ENCODE peak calls at places on chromosome 11, in six cellular contexts. B is stimulated activated CD8-positive, alpha-beta memory T cell treated with anti-CD3 and anti-CD28 coated beads, Interleukin-12 subunit alpha, Interleukin-12 subunit beta, amount 100 ng/mL, for 4 hours; R is CD4-positive, CD25-positive, alpha-beta regulatory T cell; X is sciatic nerve; N is iPS-NIHi11; T is thoracic aorta. C is an unnamed sample.

GRCh38 chr11:123577081-123577598 is 77.3 kb downstream of the SCN3B start:
- DNase-seq in B (peak), R (peak), X (peak), N (peak), T (no peak), C (peak)

GRCh38 chr11:122700676-122701075 is 45.2 kb downstream of the UBASH3B start:
- DNase-seq in B (no peak), R (no peak), X (no peak), N (no peak), T (no peak), C (no peak)

GRCh38 chr11:19537803-19538453 is 174.7 kb upstream of the NAV2 start:
- DNase-seq in B (no peak), R (no peak), X (no peak), N (no peak), T (no peak), C (no peak)

GRCh38 chr11:102115557-102115956 is 5.3 kb downstream of the YAP1 start:
- DNase-seq in B (no peak), R (no peak), X (no peak), N (peak), T (no peak), C (no peak)

GRCh38 chr11:10934293-10934850 is 76.5 kb upstream of the ZBED5 start:
- DNase-seq in B (no peak), R (no peak), X (no peak), N (peak), T (no peak), C (no peak)

GRCh38 chr11:2186669-2187266 is 15.2 kb upstream of the TH start:
- DNase-seq in B (peak), R (no peak), X (no peak), N (peak), T (no peak), C (no peak)

GRCh38 chr11:22337571-22338464 is at the start of gene SLC17A6:
- DNase-seq in B (no peak), R (no peak), X (no peak), N (peak), T (no peak), C (peak)

GRCh38 chr11:492416-493226 is 14.4 kb downstream of the RNH1 start:
- DNase-seq in B (no peak), R (no peak), X (no peak), N (peak), T (no peak), C (no peak)

GRCh38 chr11:235998-236773 is at the start of gene SIRT3:
- DNase-seq in B (peak), R (peak), X (peak), N (peak), T (peak), C (peak)

GRCh38 chr11:113446112-113446511 is 29.1 kb downstream of the DRD2 start:
- DNase-seq in B (no peak), R (no peak), X (no peak), N (no peak), T (no peak), C (no peak)

GRCh38 chr11:62461740-62462522 is 43.1 kb downstream of the SCGB1A1 start:
- DNase-seq in B (no peak), R (no peak), X (no peak), N (no peak), T (no peak), C (peak)

GRCh38 chr11:60951909-60952741 is at the start of gene SLC15A3:
- DNase-seq in B (no peak), R (no peak), X (peak), N (peak), T (peak), C (no peak)

GRCh38 chr11:9529333-9529648 is 44.2 kb upstream of the WEE1 start:
- DNase-seq in B (no peak), R (no peak), X (no peak), N (peak), T (no peak), C (no peak)

GRCh38 chr11:116953525-116954284 is 116.3 kb upstream of the APOA1 start:
- DNase-seq in B (no peak), R (no peak), X (no peak), N (no peak), T (no peak), C (no peak)

GRCh38 chr11:65558002-65558784 is at the start of gene LTBP3:
- DNase-seq in B (no peak), R (no peak), X (peak), N (peak), T (peak), C (peak)

GRCh38 chr11:57637626-57638004 is 12.1 kb downstream of the YPEL4 start:
- DNase-seq in B (no peak), R (no peak), X (no peak), N (peak), T (no peak), C (no peak)

GRCh38 chr11:62575156-62575555 is 1.5 kb upstream of the EEF1G start:
- DNase-seq in B (no peak), R (no peak), X (no peak), N (peak), T (no peak), C (no peak)

GRCh38 chr11:84476581-84476980 is 1150.6 kb downstream of the DLG2 start:
- DNase-seq in B (no peak), R (no peak), X (no peak), N (no peak), T (no peak), C (no peak)